ENCODE peak calls at places on chromosomes 13 and 19, in eight cellular contexts. G is A549; Q is cardiac fibroblast; L is adrenal gland; P is CD8-positive, alpha-beta T cell; K is spleen; S is lower lobe of right lung; U is transverse colon. X is an unnamed sample.
A peak's percentile ranks its signal among the peaks of the same experiment; 100 is the strongest.

GRCh38 chr19:18932216-18932841 is 8.7 kb downstream of the HOMER3 start:
- DNase-seq in G (peak; percentile 48), Q (peak; percentile 55), L (peak; percentile 88), P (peak; percentile 77), K (peak; percentile 94), S (peak; percentile 88), U (peak; percentile 90), X (no peak)

GRCh38 chr13:98529171-98529570 is 47.7 kb downstream of the STK24 start:
- DNase-seq in G (no peak), Q (no peak), L (no peak), P (no peak), K (no peak), S (no peak), U (no peak), X (no peak)

GRCh38 chr13:113875829-113876228 is 12.0 kb upstream of the GAS6 start:
- DNase-seq in G (no peak), Q (no peak), L (no peak), P (no peak), K (no peak), S (no peak), U (no peak), X (no peak)

GRCh38 chr13:35838356-35838755 is 292.8 kb downstream of the DCLK1 start:
- DNase-seq in G (no peak), Q (peak; percentile 68), L (no peak), P (no peak), K (no peak), S (no peak), U (no peak), X (peak; percentile 40)

GRCh38 chr19:45547965-45548609 is 36.5 kb downstream of the OPA3 start:
- DNase-seq in G (peak; percentile 93), Q (peak; percentile 55), L (no peak), P (no peak), K (no peak), S (no peak), U (peak; percentile 85), X (no peak)

GRCh38 chr19:39557791-39558622 is 18.0 kb upstream of the EID2 start:
- DNase-seq in G (no peak), Q (no peak), L (no peak), P (no peak), K (no peak), S (no peak), U (no peak), X (no peak)

GRCh38 chr19:29636553-29637325 is 28.5 kb upstream of the PLEKHF1 start:
- DNase-seq in G (no peak), Q (no peak), L (no peak), P (no peak), K (peak; percentile 38), S (peak; percentile 18), U (no peak), X (no peak)

GRCh38 chr13:45538382-45538781 is 73.6 kb downstream of the COG3 start:
- DNase-seq in G (no peak), Q (no peak), L (no peak), P (no peak), K (no peak), S (no peak), U (no peak), X (no peak)

GRCh38 chr13:75226755-75227435 is 255.1 kb downstream of the TBC1D4 start:
- DNase-seq in G (peak; percentile 11), Q (peak; percentile 87), L (no peak), P (no peak), K (no peak), S (no peak), U (no peak), X (peak; percentile 92)

GRCh38 chr13:83733293-83733692 is 149.0 kb downstream of the SLITRK1 start:
- DNase-seq in G (no peak), Q (no peak), L (no peak), P (no peak), K (no peak), S (no peak), U (no peak), X (no peak)

GRCh38 chr13:109400192-109400591 is 386.2 kb downstream of the IRS2 start:
- DNase-seq in G (no peak), Q (peak; percentile 31), L (peak; percentile 26), P (no peak), K (peak; percentile 83), S (peak; percentile 61), U (peak; percentile 24), X (no peak)

DNA sequence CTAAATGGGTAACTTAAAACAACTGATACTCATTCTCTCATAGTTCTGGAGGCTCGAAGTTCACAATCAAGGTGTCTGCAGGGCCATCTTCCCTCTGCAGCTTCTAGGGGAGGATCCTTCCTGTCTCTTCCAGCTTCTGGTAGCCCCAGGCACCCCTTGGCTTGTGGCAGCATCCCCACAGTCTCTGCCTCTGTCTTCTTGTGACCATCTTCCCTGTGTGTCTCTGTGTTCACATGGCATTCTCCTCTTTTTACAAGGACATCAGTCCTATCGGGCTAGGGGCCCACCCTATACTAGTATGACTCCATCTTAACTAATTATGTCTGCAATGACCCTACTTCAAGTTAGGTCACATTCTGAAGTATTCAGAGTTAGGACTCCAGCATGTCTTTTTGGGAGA is 73.5 kb downstream of the ANKRD10 start:
- DNase-seq in G (no peak), Q (no peak), L (no peak), P (no peak), K (no peak), S (no peak), U (no peak), X (no peak)
- TF ChIP-seq CTCF in G (no peak), Q (no peak), L (no peak), P (no peak), K (no peak), S (no peak), U (no peak), X (no peak)

GRCh38 chr19:15199219-15199651 is 1.6 kb downstream of the NOTCH3 start:
- DNase-seq in G (no peak), Q (no peak), L (no peak), P (no peak), K (no peak), S (no peak), U (no peak), X (no peak)
- H3K4me3 ChIP-seq in G (peak overlapping the region; percentile 68), Q (peak overlapping the region; percentile 11), L (no peak overlapping the region), P (no peak overlapping the region), K (peak overlapping the region; percentile 42), S (peak overlapping the region; percentile 59), U (no peak overlapping the region), X (peak overlapping the region; percentile 82)

DNA sequence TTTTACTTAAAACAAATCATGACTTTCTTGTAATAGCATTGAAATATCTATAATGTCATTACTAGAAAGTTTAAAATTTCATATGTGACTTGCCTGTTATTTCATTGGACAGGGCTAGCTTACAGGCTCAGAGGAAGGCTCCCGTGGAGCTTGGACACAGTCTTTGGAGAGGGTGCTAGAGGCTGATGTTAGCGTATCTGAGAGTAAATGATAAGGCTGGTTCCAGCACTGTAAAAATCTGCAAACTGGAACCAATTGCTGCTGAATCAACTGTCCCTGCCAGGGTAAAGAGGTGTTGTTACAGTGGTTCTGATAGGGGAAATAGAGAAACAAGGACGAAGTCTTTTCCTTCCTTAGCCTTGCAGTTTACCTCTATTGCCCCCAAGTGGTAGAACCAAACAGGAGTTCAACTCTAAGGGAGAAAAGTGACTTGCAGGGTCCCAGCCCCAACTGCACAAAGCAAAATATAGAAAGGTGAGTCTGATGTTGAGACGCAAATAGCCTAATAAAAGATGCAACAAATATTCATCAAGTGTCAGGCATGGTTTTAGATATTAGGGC is 901.7 kb downstream of the DIAPH3 start:
- DNase-seq in G (peak; percentile 4), Q (peak; percentile 44), L (no peak), P (no peak), K (no peak), S (no peak), U (no peak), X (no peak)
- TF ChIP-seq CTCF in G (no peak), Q (peak; percentile 60), L (no peak), P (no peak), K (no peak), S (no peak), U (no peak), X (peak; percentile 23)

GRCh38 chr19:485122-485521 is 11.2 kb upstream of the MADCAM1 start:
- DNase-seq in G (no peak), Q (no peak), L (no peak), P (no peak), K (no peak), S (no peak), U (no peak), X (no peak)
- H3K4me3 ChIP-seq in G (no peak overlapping the region), Q (no peak overlapping the region), L (no peak overlapping the region), P (no peak overlapping the region), K (no peak overlapping the region), S (no peak overlapping the region), U (no peak overlapping the region), X (no peak overlapping the region)